ENCODE peak calls at places on chromosomes 11 and 22, in seven cellular contexts. T, S, A, Z, R, P and B are unnamed samples.

GRCh38 chr11:62223095-62223494 is 14.6 kb downstream of the SCGB2A1 start:
- DNase-seq in T (no peak), S (no peak), A (no peak), Z (no peak), R (no peak), P (no peak), B (no peak)

GRCh38 chr11:15807827-15808226 is 548.5 kb downstream of the SOX6 start:
- DNase-seq in T (no peak), S (no peak), A (no peak), Z (no peak), R (no peak), P (no peak), B (no peak)

GRCh38 chr11:59009661-59010060 is 70.4 kb downstream of the GLYATL1 start:
- DNase-seq in T (no peak), S (no peak), A (no peak), Z (no peak), R (no peak), P (no peak), B (no peak)

GRCh38 chr11:11849127-11849746 is 7.5 kb downstream of the USP47 start:
- DNase-seq in T (no peak), S (peak), A (peak), Z (peak), R (peak), P (peak), B (no peak)

GRCh38 chr11:96827164-96827563 is 437.4 kb downstream of the JRKL start:
- DNase-seq in T (no peak), S (peak), A (no peak), Z (no peak), R (no peak), P (no peak), B (no peak)

GRCh38 chr22:23526588-23527315 is 53.3 kb downstream of the IGLL1 start:
- DNase-seq in T (no peak), S (no peak), A (no peak), Z (no peak), R (no peak), P (no peak), B (peak)

GRCh38 chr22:49573109-49573765 is 254.4 kb downstream of the BRD1 start:
- DNase-seq in T (no peak), S (no peak), A (no peak), Z (no peak), R (no peak), P (no peak), B (no peak)

GRCh38 chr22:49963647-49964026 is 3.1 kb downstream of the PIM3 start:
- DNase-seq in T (no peak), S (no peak), A (no peak), Z (no peak), R (no peak), P (peak), B (no peak)

GRCh38 chr11:121426476-121427454 is 25.3 kb upstream of the SORL1 start:
- DNase-seq in T (no peak), S (no peak), A (peak), Z (peak), R (no peak), P (peak), B (no peak)

GRCh38 chr11:118872403-118872821 is 11.3 kb upstream of the CXCR5 start:
- DNase-seq in T (no peak), S (no peak), A (no peak), Z (no peak), R (no peak), P (peak), B (no peak)

GRCh38 chr11:46047520-46047919 is 73.7 kb downstream of the PHF21A start:
- DNase-seq in T (no peak), S (no peak), A (no peak), Z (no peak), R (no peak), P (no peak), B (no peak)

GRCh38 chr22:37283393-37283937 is 1.2 kb downstream of the CYTH4 start:
- DNase-seq in T (no peak), S (no peak), A (peak), Z (peak), R (no peak), P (peak), B (no peak)

GRCh38 chr11:12434255-12434654 is 56.9 kb downstream of the PARVA start:
- DNase-seq in T (no peak), S (peak), A (no peak), Z (no peak), R (no peak), P (no peak), B (no peak)

GRCh38 chr11:108498046-108498815 is at the start of gene POGLUT3:
- DNase-seq in T (no peak), S (peak), A (peak), Z (peak), R (peak), P (peak), B (peak)

GRCh38 chr11:12826441-12826840 is 152.2 kb downstream of the TEAD1 start:
- DNase-seq in T (no peak), S (no peak), A (no peak), Z (no peak), R (no peak), P (no peak), B (no peak)

GRCh38 chr11:74634537-74634936 is 42.2 kb downstream of the POLD3 start:
- DNase-seq in T (no peak), S (peak), A (no peak), Z (no peak), R (peak), P (no peak), B (no peak)

GRCh38 chr11:45079075-45079444 is 67.4 kb upstream of the PRDM11 start:
- DNase-seq in T (no peak), S (no peak), A (no peak), Z (no peak), R (no peak), P (no peak), B (no peak)

GRCh38 chr11:93583490-93583889 is 40.3 kb upstream of the SMCO4 start:
- DNase-seq in T (no peak), S (no peak), A (no peak), Z (no peak), R (no peak), P (no peak), B (no peak)

GRCh38 chr11:77095551-77096490 is 6.8 kb upstream of the OMP start:
- DNase-seq in T (no peak), S (no peak), A (no peak), Z (no peak), R (no peak), P (no peak), B (no peak)

GRCh38 chr11:21289686-21290085 is 620.3 kb downstream of the NELL1 start:
- DNase-seq in T (no peak), S (no peak), A (no peak), Z (no peak), R (no peak), P (no peak), B (no peak)